ENCODE peak calls at places on chromosomes 3 and 15, in ten cellular contexts. One of them, this sample, is unnamed. For H3K4me1, the result is how much of the 10 kb centered on the place peaks cover.

GRCh38 chr3:150348500-150348899 is 59.6 kb upstream of the TSC22D2 start:
- DNase-seq in thoracic aorta: no peak
- DNase-seq in endodermal cell: no peak
- DNase-seq in cardiac muscle cell: peak
- DNase-seq in breast epithelium: no peak
- DNase-seq in HCT116: peak
- DNase-seq in right cardiac atrium: no peak
- DNase-seq in DND-41: no peak
- DNase-seq in psoas muscle: no peak
- DNase-seq in lower lobe of right lung: no peak
- DNase-seq in this sample: no peak

GRCh38 chr3:54660599-54661210 is 267.2 kb downstream of the LRTM1 start:
- DNase-seq in HCT116: no peak
- DNase-seq in cardiac muscle cell: peak
- DNase-seq in psoas muscle: peak
- DNase-seq in lower lobe of right lung: no peak
- DNase-seq in thoracic aorta: no peak
- DNase-seq in endodermal cell: no peak
- DNase-seq in DND-41: no peak
- DNase-seq in right cardiac atrium: peak
- DNase-seq in breast epithelium: no peak
- DNase-seq in this sample: peak

GRCh38 chr15:59825926-59826325 is 136.8 kb upstream of the BNIP2 start:
- DNase-seq in DND-41: no peak
- DNase-seq in psoas muscle: no peak
- DNase-seq in right cardiac atrium: no peak
- DNase-seq in breast epithelium: no peak
- DNase-seq in cardiac muscle cell: no peak
- DNase-seq in thoracic aorta: no peak
- DNase-seq in HCT116: no peak
- DNase-seq in endodermal cell: no peak
- DNase-seq in lower lobe of right lung: no peak
- DNase-seq in this sample: no peak

GRCh38 chr3:174438501-174439156 is 420.5 kb upstream of the NAALADL2 start:
- DNase-seq in right cardiac atrium: no peak
- DNase-seq in lower lobe of right lung: no peak
- DNase-seq in DND-41: no peak
- DNase-seq in endodermal cell: no peak
- DNase-seq in cardiac muscle cell: no peak
- DNase-seq in HCT116: peak
- DNase-seq in psoas muscle: no peak
- DNase-seq in breast epithelium: no peak
- DNase-seq in thoracic aorta: no peak
- DNase-seq in this sample: no peak

GRCh38 chr3:119148493-119149180 is 2.7 kb downstream of the TEX55 start:
- DNase-seq in lower lobe of right lung: no peak
- DNase-seq in right cardiac atrium: no peak
- DNase-seq in breast epithelium: no peak
- DNase-seq in psoas muscle: no peak
- DNase-seq in thoracic aorta: no peak
- DNase-seq in cardiac muscle cell: no peak
- DNase-seq in DND-41: no peak
- DNase-seq in endodermal cell: no peak
- DNase-seq in HCT116: no peak
- DNase-seq in this sample: no peak

GRCh38 chr15:63843901-63844317 is 10.2 kb upstream of the HERC1 start:
- DNase-seq in lower lobe of right lung: no peak
- DNase-seq in breast epithelium: no peak
- DNase-seq in psoas muscle: no peak
- DNase-seq in thoracic aorta: no peak
- DNase-seq in endodermal cell: peak
- DNase-seq in DND-41: no peak
- DNase-seq in right cardiac atrium: no peak
- DNase-seq in cardiac muscle cell: no peak
- DNase-seq in HCT116: no peak
- DNase-seq in this sample: no peak

GRCh38 chr15:34889486-34889885 is 80.1 kb downstream of the AQR start:
- DNase-seq in lower lobe of right lung: no peak
- DNase-seq in breast epithelium: no peak
- DNase-seq in right cardiac atrium: no peak
- DNase-seq in endodermal cell: no peak
- DNase-seq in HCT116: no peak
- DNase-seq in thoracic aorta: no peak
- DNase-seq in psoas muscle: no peak
- DNase-seq in cardiac muscle cell: no peak
- DNase-seq in DND-41: no peak
- DNase-seq in this sample: no peak

GRCh38 chr3:136752046-136752326 is 192 bp downstream of the STAG1 start:
- DNase-seq in right cardiac atrium: no peak
- DNase-seq in psoas muscle: no peak
- DNase-seq in breast epithelium: no peak
- DNase-seq in HCT116: no peak
- DNase-seq in cardiac muscle cell: peak
- DNase-seq in endodermal cell: no peak
- DNase-seq in lower lobe of right lung: no peak
- DNase-seq in thoracic aorta: no peak
- DNase-seq in DND-41: no peak
- DNase-seq in this sample: no peak

GRCh38 chr3:99686955-99687612 is 48.7 kb downstream of the COL8A1 start:
- DNase-seq in breast epithelium: no peak
- DNase-seq in right cardiac atrium: peak
- DNase-seq in DND-41: peak
- DNase-seq in psoas muscle: peak
- DNase-seq in HCT116: peak
- DNase-seq in endodermal cell: peak
- DNase-seq in cardiac muscle cell: peak
- DNase-seq in lower lobe of right lung: peak
- DNase-seq in thoracic aorta: no peak
- DNase-seq in this sample: peak

GRCh38 chr3:150078983-150079739 is 108.5 kb upstream of the PFN2 start:
- DNase-seq in right cardiac atrium: no peak
- DNase-seq in lower lobe of right lung: no peak
- DNase-seq in cardiac muscle cell: no peak
- DNase-seq in endodermal cell: no peak
- DNase-seq in DND-41: no peak
- DNase-seq in breast epithelium: no peak
- DNase-seq in psoas muscle: no peak
- DNase-seq in thoracic aorta: peak
- DNase-seq in HCT116: no peak
- DNase-seq in this sample: no peak

GRCh38 chr15:70510433-70510832 is 252.9 kb downstream of the UACA start:
- DNase-seq in DND-41: no peak
- DNase-seq in lower lobe of right lung: no peak
- DNase-seq in HCT116: no peak
- DNase-seq in cardiac muscle cell: no peak
- DNase-seq in breast epithelium: no peak
- DNase-seq in thoracic aorta: no peak
- DNase-seq in psoas muscle: no peak
- DNase-seq in endodermal cell: no peak
- DNase-seq in right cardiac atrium: no peak
- DNase-seq in this sample: no peak

GRCh38 chr3:35651888-35652287 is 12.6 kb downstream of the ARPP21 start:
- DNase-seq in lower lobe of right lung: no peak
- DNase-seq in breast epithelium: no peak
- DNase-seq in HCT116: no peak
- DNase-seq in endodermal cell: no peak
- DNase-seq in psoas muscle: no peak
- DNase-seq in cardiac muscle cell: no peak
- DNase-seq in DND-41: no peak
- DNase-seq in right cardiac atrium: no peak
- DNase-seq in thoracic aorta: no peak
- DNase-seq in this sample: no peak

DNA sequence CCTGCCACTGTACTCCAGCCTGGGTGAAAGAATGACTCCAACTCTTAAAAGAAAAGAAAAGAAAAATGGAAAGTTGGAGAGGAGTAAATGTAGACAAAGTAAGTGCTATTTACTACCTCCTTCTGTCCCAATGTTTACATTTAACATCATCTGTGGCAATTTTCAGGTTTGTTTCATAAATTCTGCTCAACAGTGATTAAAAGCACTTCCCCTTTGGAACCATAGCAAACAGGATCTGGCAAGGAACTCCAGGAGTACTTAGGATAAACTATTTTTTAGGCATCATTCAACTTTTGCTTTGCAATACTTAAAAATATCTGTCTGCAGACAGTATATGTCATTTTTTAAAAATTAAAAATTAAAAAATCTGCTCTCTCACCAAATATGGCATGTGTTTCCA is 5.5 kb upstream of the CX3CR1 start:
- DNase-seq in lower lobe of right lung: no peak
- DNase-seq in endodermal cell: no peak
- DNase-seq in breast epithelium: no peak
- DNase-seq in DND-41: no peak
- DNase-seq in cardiac muscle cell: no peak
- DNase-seq in psoas muscle: no peak
- DNase-seq in thoracic aorta: no peak
- DNase-seq in HCT116: no peak
- DNase-seq in right cardiac atrium: no peak
- DNase-seq in this sample: no peak
- H3K4me1 ChIP-seq in lower lobe of right lung: under half
- H3K4me1 ChIP-seq in endodermal cell: under half
- H3K4me1 ChIP-seq in breast epithelium: under half
- H3K4me1 ChIP-seq in DND-41: under half
- H3K4me1 ChIP-seq in cardiac muscle cell: under half
- H3K4me1 ChIP-seq in psoas muscle: under half
- H3K4me1 ChIP-seq in thoracic aorta: under half
- H3K4me1 ChIP-seq in HCT116: under half
- H3K4me1 ChIP-seq in right cardiac atrium: under half
- H3K4me1 ChIP-seq in this sample: under half

DNA sequence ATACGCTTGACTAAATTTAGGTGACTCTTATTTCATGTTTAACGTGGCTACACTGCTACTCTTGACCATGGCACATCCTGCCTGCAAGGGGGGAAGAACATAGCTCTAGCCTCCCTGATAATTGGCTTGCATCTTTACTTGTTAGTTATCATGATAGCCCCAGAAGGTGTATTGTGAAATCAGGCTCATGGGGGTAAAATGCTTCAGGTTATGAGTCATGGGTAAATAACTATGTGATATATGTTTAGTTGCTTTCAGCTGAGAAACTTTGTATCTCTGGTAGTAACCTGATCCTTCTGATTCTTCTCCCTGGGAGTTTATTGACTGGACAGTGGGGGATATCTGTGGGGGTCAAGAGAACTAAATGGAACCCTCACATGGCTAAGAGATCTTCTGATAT is 660.8 kb upstream of the UBE2E2 start:
- DNase-seq in thoracic aorta: no peak
- DNase-seq in cardiac muscle cell: no peak
- DNase-seq in HCT116: no peak
- DNase-seq in psoas muscle: no peak
- DNase-seq in breast epithelium: no peak
- DNase-seq in right cardiac atrium: no peak
- DNase-seq in DND-41: no peak
- DNase-seq in lower lobe of right lung: no peak
- DNase-seq in endodermal cell: no peak
- DNase-seq in this sample: no peak
- H3K4me1 ChIP-seq in thoracic aorta: under half
- H3K4me1 ChIP-seq in cardiac muscle cell: under half
- H3K4me1 ChIP-seq in HCT116: under half
- H3K4me1 ChIP-seq in psoas muscle: under half
- H3K4me1 ChIP-seq in breast epithelium: under half
- H3K4me1 ChIP-seq in right cardiac atrium: under half
- H3K4me1 ChIP-seq in DND-41: under half
- H3K4me1 ChIP-seq in lower lobe of right lung: under half
- H3K4me1 ChIP-seq in endodermal cell: under half
- H3K4me1 ChIP-seq in this sample: under half

GRCh38 chr3:13045904-13046568 is 27.2 kb downstream of the IQSEC1 start:
- DNase-seq in HCT116: no peak
- DNase-seq in DND-41: peak
- DNase-seq in lower lobe of right lung: peak
- DNase-seq in cardiac muscle cell: no peak
- DNase-seq in right cardiac atrium: peak
- DNase-seq in endodermal cell: no peak
- DNase-seq in psoas muscle: no peak
- DNase-seq in thoracic aorta: no peak
- DNase-seq in breast epithelium: no peak
- DNase-seq in this sample: peak
- H3K4me1 ChIP-seq in HCT116: under half
- H3K4me1 ChIP-seq in DND-41: half or more
- H3K4me1 ChIP-seq in lower lobe of right lung: under half
- H3K4me1 ChIP-seq in cardiac muscle cell: under half
- H3K4me1 ChIP-seq in right cardiac atrium: under half
- H3K4me1 ChIP-seq in endodermal cell: under half
- H3K4me1 ChIP-seq in psoas muscle: under half
- H3K4me1 ChIP-seq in thoracic aorta: under half
- H3K4me1 ChIP-seq in breast epithelium: under half
- H3K4me1 ChIP-seq in this sample: under half

GRCh38 chr15:65300924-65301441 is 3.5 kb upstream of the RNU5B-1 start:
- DNase-seq in psoas muscle: no peak
- DNase-seq in HCT116: no peak
- DNase-seq in breast epithelium: no peak
- DNase-seq in endodermal cell: peak
- DNase-seq in cardiac muscle cell: no peak
- DNase-seq in right cardiac atrium: no peak
- DNase-seq in DND-41: no peak
- DNase-seq in lower lobe of right lung: no peak
- DNase-seq in thoracic aorta: no peak
- DNase-seq in this sample: peak

GRCh38 chr15:65303687-65304392 is 637 bp upstream of the RNU5B-1 start:
- DNase-seq in HCT116: peak
- DNase-seq in thoracic aorta: no peak
- DNase-seq in DND-41: peak
- DNase-seq in breast epithelium: peak
- DNase-seq in lower lobe of right lung: no peak
- DNase-seq in endodermal cell: peak
- DNase-seq in cardiac muscle cell: peak
- DNase-seq in right cardiac atrium: peak
- DNase-seq in psoas muscle: peak
- DNase-seq in this sample: peak

GRCh38 chr15:65305144-65305758 is 774 bp downstream of the RNU5B-1 start:
- DNase-seq in cardiac muscle cell: no peak
- DNase-seq in lower lobe of right lung: no peak
- DNase-seq in thoracic aorta: no peak
- DNase-seq in psoas muscle: no peak
- DNase-seq in DND-41: no peak
- DNase-seq in endodermal cell: no peak
- DNase-seq in HCT116: no peak
- DNase-seq in breast epithelium: no peak
- DNase-seq in right cardiac atrium: peak
- DNase-seq in this sample: no peak

GRCh38 chr15:65304393-65305143 is at the start of gene RNU5B-1:
- DNase-seq in psoas muscle: peak
- DNase-seq in cardiac muscle cell: peak
- DNase-seq in endodermal cell: peak
- DNase-seq in DND-41: peak
- DNase-seq in right cardiac atrium: peak
- DNase-seq in thoracic aorta: no peak
- DNase-seq in HCT116: peak
- DNase-seq in lower lobe of right lung: peak
- DNase-seq in breast epithelium: no peak
- DNase-seq in this sample: peak

DNA sequence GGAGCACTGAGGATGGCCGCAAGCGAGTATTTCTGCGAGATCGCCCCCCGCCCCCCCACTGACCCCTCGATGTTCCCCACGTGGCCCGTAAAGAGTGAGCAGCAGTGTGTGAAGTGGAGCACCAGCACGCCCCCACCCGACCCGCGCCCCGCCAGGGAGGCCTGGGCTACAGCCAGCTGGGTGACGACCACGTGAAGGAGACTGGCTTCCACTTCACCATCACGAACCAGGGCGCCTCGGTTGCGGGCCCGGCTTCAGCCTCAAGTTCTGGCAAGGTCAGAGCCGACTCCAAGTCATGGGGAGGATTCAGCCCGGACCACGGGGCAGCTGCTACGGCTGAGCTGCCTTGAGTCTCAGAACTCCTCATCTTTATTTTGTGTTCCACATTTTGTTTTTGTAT is 2.4 kb upstream of the RNU5B-1 start:
- DNase-seq in breast epithelium: no peak
- DNase-seq in cardiac muscle cell: no peak
- DNase-seq in psoas muscle: no peak
- DNase-seq in thoracic aorta: no peak
- DNase-seq in right cardiac atrium: peak
- DNase-seq in DND-41: no peak
- DNase-seq in endodermal cell: no peak
- DNase-seq in lower lobe of right lung: no peak
- DNase-seq in HCT116: no peak
- DNase-seq in this sample: no peak
- H3K4me1 ChIP-seq in breast epithelium: under half
- H3K4me1 ChIP-seq in cardiac muscle cell: under half
- H3K4me1 ChIP-seq in psoas muscle: under half
- H3K4me1 ChIP-seq in thoracic aorta: under half
- H3K4me1 ChIP-seq in right cardiac atrium: under half
- H3K4me1 ChIP-seq in DND-41: half or more
- H3K4me1 ChIP-seq in endodermal cell: under half
- H3K4me1 ChIP-seq in lower lobe of right lung: under half
- H3K4me1 ChIP-seq in HCT116: under half
- H3K4me1 ChIP-seq in this sample: under half